ENCODE peak calls at places on chromosomes 4 and X, in seven cellular contexts. R is stimulated activated CD4-positive, alpha-beta T cell treated with anti-CD3 and anti-CD28 coated beads, Interleukin-12 subunit alpha, Interleukin-12 subunit beta, amount 100 ng/mL, for 48 hours; C is stomach; H is foreskin melanocyte; J is natural killer cell; S is sigmoid colon; V is CD4-positive, CD25-positive, alpha-beta regulatory T cell. P is an unnamed sample.

GRCh38 chr4:10345381-10345784 is 111.8 kb downstream of the ZNF518B start:
- DNase-seq in J (no peak), S (no peak), H (no peak), R (no peak), C (no peak), V (no peak), P (no peak)

GRCh38 chr4:94410678-94411206 is 41.0 kb upstream of the PDLIM5 start:
- DNase-seq in S (peak; percentile 91), C (no peak), R (no peak), H (no peak), J (no peak), V (no peak), P (peak; percentile 98)

GRCh38 chr4:158850800-158851644 is 82.2 kb downstream of the FNIP2 start:
- DNase-seq in J (no peak), R (no peak), S (no peak), V (peak; percentile 26), C (no peak), H (peak; percentile 21), P (peak; percentile 57)

GRCh38 chr4:146442801-146443200 is 78.9 kb downstream of the SLC10A7 start:
- DNase-seq in H (no peak), S (no peak), V (no peak), R (no peak), C (no peak), J (no peak), P (peak; percentile 59)

GRCh38 chr4:23235613-23236390 is 543.1 kb downstream of the GBA3 start:
- DNase-seq in S (no peak), H (peak; percentile 10), C (no peak), J (no peak), R (no peak), V (no peak), P (no peak)

GRCh38 chrX:40278340-40279090 is 180.8 kb upstream of the BCOR start:
- DNase-seq in V (peak; percentile 26), S (no peak), C (no peak), R (no peak), J (peak; percentile 63), H (no peak), P (peak; percentile 20)

GRCh38 chr4:124711469-124712416 is 789 bp downstream of the ANKRD50 start:
- DNase-seq in V (no peak), S (peak; percentile 73), H (peak; percentile 68), C (peak; percentile 55), R (no peak), J (peak; percentile 24), P (peak; percentile 78)

GRCh38 chr4:127844605-127845116 is 36.0 kb upstream of the PLK4 start:
- DNase-seq in H (no peak), S (no peak), R (no peak), C (no peak), J (no peak), V (no peak), P (no peak)

GRCh38 chrX:149829751-149830191 is 48.0 kb downstream of the MAGEA9 start:
- DNase-seq in C (no peak), R (no peak), H (no peak), J (peak; percentile 35), V (no peak), S (no peak), P (peak; percentile 3)